ENCODE peak calls at places on chromosome 10, in nine cellular contexts. X is heart left ventricle, Y is tibial artery, F is cardiac muscle cell, U is mammary epithelial cell, I is fibroblast of lung, B is RWPE1, O is left ventricle myocardium inferior, R is psoas muscle. L is an unnamed sample.

GRCh38 chr10:86218842-86219241 is 147.8 kb downstream of the GRID1 start:
- DNase-seq in X (peak; percentile 19), Y (no peak), F (no peak), U (no peak), I (no peak), B (no peak), O (no peak), R (peak; percentile 32), L (no peak)

GRCh38 chr10:91875779-91876178 is 33.5 kb downstream of the FGFBP3 start:
- DNase-seq in X (no peak), Y (no peak), F (no peak), U (no peak), I (no peak), B (no peak), O (no peak), R (no peak), L (no peak)

GRCh38 chr10:69318997-69319727 is 40.9 kb downstream of the HK1 start:
- DNase-seq in X (peak; percentile 91), Y (peak; percentile 92), F (peak; percentile 64), U (peak; percentile 44), I (peak; percentile 54), B (no peak), O (peak; percentile 88), R (peak; percentile 92), L (peak; percentile 66)

GRCh38 chr10:66837990-66838389 is 87.8 kb upstream of the LRRTM3 start:
- DNase-seq in X (no peak), Y (no peak), F (no peak), U (no peak), I (peak; percentile 70), B (no peak), O (no peak), R (no peak), L (no peak)

GRCh38 chr10:790821-791551 is 101.5 kb upstream of the DIP2C start:
- DNase-seq in X (no peak), Y (peak; percentile 55), F (no peak), U (no peak), I (no peak), B (no peak), O (no peak), R (peak; percentile 46), L (peak; percentile 62)

GRCh38 chr10:83880252-83880791 is 259.0 kb upstream of the GHITM start:
- DNase-seq in X (no peak), Y (no peak), F (no peak), U (no peak), I (no peak), B (no peak), O (no peak), R (no peak), L (no peak)

GRCh38 chr10:60367014-60367413 is 22.7 kb downstream of the ANK3 start:
- DNase-seq in X (no peak), Y (no peak), F (no peak), U (no peak), I (no peak), B (no peak), O (no peak), R (no peak), L (no peak)

GRCh38 chr10:62096534-62096933 is 172.1 kb downstream of the RTKN2 start:
- DNase-seq in X (no peak), Y (no peak), F (no peak), U (no peak), I (peak; percentile 87), B (no peak), O (no peak), R (no peak), L (no peak)

GRCh38 chr10:7417103-7417623 is 6.3 kb upstream of the SFMBT2 start:
- DNase-seq in X (no peak), Y (no peak), F (no peak), U (no peak), I (peak; percentile 83), B (no peak), O (no peak), R (no peak), L (no peak)

DNA sequence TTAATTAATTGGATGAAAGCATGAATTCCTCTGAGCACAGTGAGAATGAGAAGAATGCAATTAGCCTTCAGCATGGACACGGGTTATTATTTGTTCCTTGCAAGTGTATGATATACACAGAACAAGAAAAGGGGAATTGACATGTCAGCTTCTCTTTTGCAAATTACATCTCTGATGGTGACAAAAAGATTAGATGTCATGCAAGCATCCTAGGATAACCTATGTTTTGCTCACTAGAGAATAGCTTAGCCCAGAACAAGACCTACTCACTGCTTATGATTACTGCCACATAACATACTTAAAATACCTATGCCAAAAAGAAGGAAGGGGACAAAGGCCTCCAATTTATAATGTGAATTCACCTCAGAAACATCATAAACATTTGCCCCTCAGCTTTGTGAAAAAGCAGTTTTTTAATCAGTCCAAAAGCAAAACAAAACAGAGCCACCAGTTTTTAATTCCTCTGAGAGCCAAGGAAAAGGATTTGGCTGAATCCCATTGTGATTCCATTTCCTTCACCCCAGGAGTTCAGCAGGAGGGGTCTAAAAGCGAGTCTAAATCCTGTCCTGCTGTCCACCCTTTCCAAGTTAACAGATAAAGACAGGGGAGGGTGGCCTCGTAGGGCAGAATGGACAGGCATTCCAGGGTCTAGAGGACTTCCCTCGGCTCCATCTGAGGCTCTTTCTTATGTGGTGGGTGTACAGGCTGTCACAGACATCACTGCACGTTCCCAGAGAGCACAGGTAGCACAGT is 120.1 kb downstream of the ABLIM1 start:
- DNase-seq in X (no peak), Y (no peak), F (no peak), U (no peak), I (no peak), B (no peak), O (no peak), R (no peak), L (no peak)
- H3K27ac ChIP-seq in X (peak overlapping the region; percentile 29), Y (no peak overlapping the region), F (peak overlapping the region; percentile 8), U (no peak overlapping the region), I (no peak overlapping the region), B (no peak overlapping the region), O (peak overlapping the region; percentile 82), R (no peak overlapping the region), L (no peak overlapping the region)

GRCh38 chr10:24952146-24952700 is at the start of gene PRTFDC1:
- DNase-seq in X (peak; percentile 82), Y (peak; percentile 72), F (no peak), U (no peak), I (peak; percentile 56), B (peak; percentile 27), O (peak; percentile 56), R (peak; percentile 57), L (peak; percentile 23)

GRCh38 chr10:24952701-24953349 is 419 bp upstream of the PRTFDC1 start:
- DNase-seq in X (peak; percentile 79), Y (no peak), F (peak; percentile 68), U (no peak), I (peak; percentile 72), B (peak; percentile 24), O (peak; percentile 42), R (peak; percentile 63), L (peak; percentile 43)

GRCh38 chr10:24950439-24950838 is 2.0 kb downstream of the PRTFDC1 start:
- DNase-seq in X (no peak), Y (no peak), F (no peak), U (no peak), I (no peak), B (no peak), O (no peak), R (no peak), L (no peak)

GRCh38 chr10:24951201-24952145 is 933 bp downstream of the PRTFDC1 start:
- DNase-seq in X (peak; percentile 46), Y (no peak), F (peak; percentile 38), U (no peak), I (peak; percentile 81), B (no peak), O (no peak), R (no peak), L (peak; percentile 4)

DNA sequence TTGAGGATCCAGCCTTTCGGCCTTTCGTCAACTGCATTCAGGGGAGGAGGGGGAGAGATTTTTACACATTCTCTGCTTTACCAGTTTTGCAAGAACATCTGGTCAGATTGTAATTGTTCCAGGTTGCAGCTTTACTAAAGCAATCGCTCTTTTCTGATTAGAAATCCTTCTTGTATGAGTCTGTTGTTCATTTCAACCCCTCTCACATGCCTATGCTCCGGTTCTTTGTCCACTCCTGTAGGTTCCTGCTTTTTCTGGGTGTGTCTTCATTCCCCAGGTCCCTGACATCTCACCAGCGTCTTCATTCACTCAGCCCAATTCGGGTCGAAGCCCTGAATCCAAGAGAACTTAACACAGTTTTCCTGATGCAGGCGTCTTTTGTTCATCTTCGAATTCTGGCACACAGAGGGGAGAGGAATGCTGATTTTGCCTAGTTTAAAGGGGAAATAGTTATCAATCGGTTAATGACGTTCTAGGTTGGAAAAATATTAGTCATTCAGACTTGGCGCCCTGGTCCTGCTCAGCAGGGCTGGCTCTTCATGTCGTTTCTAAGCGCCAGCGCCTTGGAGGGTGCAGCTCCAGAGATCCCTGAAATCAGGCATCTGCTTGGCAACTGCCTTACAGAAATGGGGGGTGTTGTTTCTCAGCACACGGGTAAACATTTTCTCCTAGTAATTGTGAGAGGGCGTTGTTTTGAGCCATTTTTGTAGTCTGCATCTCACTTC is 1.1 kb upstream of the PRTFDC1 start:
- DNase-seq in X (no peak), Y (no peak), F (no peak), U (no peak), I (peak; percentile 87), B (no peak), O (no peak), R (peak; percentile 54), L (no peak)
- H3K27ac ChIP-seq in X (no peak overlapping the region), Y (peak overlapping the region; percentile 71), F (no peak overlapping the region), U (peak overlapping the region; percentile 25), I (peak overlapping the region; percentile 93), B (peak overlapping the region; percentile 72), O (peak overlapping the region; percentile 89), R (peak overlapping the region; percentile 10), L (no peak overlapping the region)

GRCh38 chr10:132064082-132064755 is 1.5 kb upstream of the JAKMIP3 start:
- DNase-seq in X (peak; percentile 60), Y (no peak), F (no peak), U (no peak), I (no peak), B (no peak), O (no peak), R (no peak), L (no peak)

GRCh38 chr10:132063432-132063831 is 2.3 kb upstream of the JAKMIP3 start:
- DNase-seq in X (peak; percentile 40), Y (no peak), F (no peak), U (no peak), I (no peak), B (no peak), O (no peak), R (no peak), L (no peak)

GRCh38 chr10:132062181-132062515 is 3.6 kb upstream of the JAKMIP3 start:
- DNase-seq in X (peak; percentile 30), Y (no peak), F (no peak), U (no peak), I (no peak), B (no peak), O (no peak), R (no peak), L (no peak)

GRCh38 chr10:132061465-132062180 is 4.1 kb upstream of the JAKMIP3 start:
- DNase-seq in X (peak; percentile 11), Y (no peak), F (no peak), U (no peak), I (no peak), B (no peak), O (no peak), R (no peak), L (no peak)

GRCh38 chr10:132062641-132063390 is 2.9 kb upstream of the JAKMIP3 start:
- DNase-seq in X (peak; percentile 64), Y (peak; percentile 43), F (no peak), U (no peak), I (no peak), B (no peak), O (no peak), R (no peak), L (no peak)
- H3K27ac ChIP-seq in X (no peak overlapping the region), Y (no peak overlapping the region), F (no peak overlapping the region), U (no peak overlapping the region), I (no peak overlapping the region), B (no peak overlapping the region), O (no peak overlapping the region), R (no peak overlapping the region), L (no peak overlapping the region)

GRCh38 chr10:71259282-71259681 is 46.9 kb downstream of the UNC5B start:
- DNase-seq in X (no peak), Y (no peak), F (no peak), U (no peak), I (no peak), B (no peak), O (no peak), R (no peak), L (no peak)
- H3K27ac ChIP-seq in X (no peak overlapping the region), Y (peak overlapping the region; percentile 67), F (peak overlapping the region; percentile 98), U (no peak overlapping the region), I (no peak overlapping the region), B (peak overlapping the region; percentile 99), O (peak overlapping the region; percentile 80), R (no peak overlapping the region), L (no peak overlapping the region)

L was measured in pancreas.